ENCODE peak calls at places on chromosome 4, in nine cellular contexts. I is kidney epithelial cell, F is K562, A is Panc1, E is right atrium auricular region, V is fibroblast of the aortic adventitia, T is SK-N-SH, U is tibial nerve, C is MCF 10A. S is an unnamed sample.

GRCh38 chr4:44671636-44672035 is 6.6 kb upstream of the GUF1 start:
- DNase-seq in A (no peak), U (no peak), T (no peak), E (no peak), F (no peak), V (no peak), I (no peak), C (no peak), S (no peak)

GRCh38 chr4:186596850-186597390 is 41.6 kb upstream of the MTNR1A start:
- DNase-seq in A (no peak), U (no peak), V (no peak), F (no peak), E (no peak), T (no peak), I (no peak), C (no peak), S (no peak)

GRCh38 chr4:155855897-155856296 is 10.2 kb downstream of the ASIC5 start:
- DNase-seq in U (no peak), T (no peak), E (no peak), C (no peak), I (no peak), A (no peak), F (no peak), V (no peak), S (no peak)

GRCh38 chr4:47213971-47214370 is 182.6 kb downstream of the GABRB1 start:
- DNase-seq in V (peak), I (peak), F (no peak), A (peak), U (no peak), T (no peak), E (no peak), C (peak), S (no peak)

GRCh38 chr4:98659106-98659592 is 738 bp upstream of the TSPAN5 start:
- DNase-seq in E (no peak), C (no peak), V (peak), A (no peak), F (no peak), T (no peak), I (no peak), U (no peak), S (no peak)

GRCh38 chr4:159434496-159435241 is 331.8 kb downstream of the RAPGEF2 start:
- DNase-seq in I (no peak), C (peak), U (no peak), F (no peak), T (no peak), A (no peak), V (peak), E (no peak), S (no peak)

GRCh38 chr4:15410750-15411149 is 17.1 kb upstream of the C1QTNF7 start:
- DNase-seq in T (peak), C (no peak), U (no peak), E (no peak), F (no peak), V (no peak), A (no peak), I (no peak), S (peak)

GRCh38 chr4:150119492-150119891 is 41.2 kb downstream of the DCLK2 start:
- DNase-seq in C (no peak), V (peak), T (no peak), U (no peak), F (no peak), A (no peak), E (no peak), I (no peak), S (no peak)

GRCh38 chr4:10333942-10334341 is 123.3 kb downstream of the ZNF518B start:
- DNase-seq in V (no peak), A (no peak), I (no peak), F (no peak), U (no peak), T (no peak), E (no peak), C (peak), S (no peak)

GRCh38 chr4:81065446-81065845 is 34.9 kb downstream of the BMP3 start:
- DNase-seq in E (no peak), V (no peak), I (no peak), C (no peak), T (no peak), F (no peak), U (no peak), A (no peak), S (no peak)

GRCh38 chr4:2626231-2626630 is 89.8 kb downstream of the FAM193A start:
- DNase-seq in C (no peak), T (no peak), V (no peak), E (no peak), A (no peak), F (no peak), U (no peak), I (no peak), S (no peak)

GRCh38 chr4:67101612-67102011 is 443.7 kb downstream of the CENPC start:
- DNase-seq in V (no peak), U (no peak), E (no peak), T (no peak), F (no peak), A (no peak), C (no peak), I (no peak), S (no peak)

GRCh38 chr4:74376888-74377483 is 12.0 kb downstream of the EREG start:
- DNase-seq in U (no peak), I (no peak), C (peak), F (peak), E (no peak), T (peak), V (peak), A (no peak), S (peak)

GRCh38 chr4:176303938-176304337 is 15.8 kb upstream of the SPCS3 start:
- DNase-seq in T (no peak), I (no peak), U (no peak), A (no peak), F (no peak), E (no peak), C (no peak), V (no peak), S (no peak)

GRCh38 chr4:24778427-24779225 is 16.7 kb upstream of the SOD3 start:
- DNase-seq in E (peak), C (peak), U (peak), F (no peak), T (no peak), V (peak), A (no peak), I (no peak), S (no peak)

GRCh38 chr4:113173132-113173531 is 123.7 kb downstream of the ANK2 start:
- DNase-seq in F (no peak), I (no peak), C (no peak), A (no peak), E (no peak), U (no peak), T (no peak), V (no peak), S (no peak)

GRCh38 chr4:150131581-150132228 is 53.5 kb downstream of the DCLK2 start:
- DNase-seq in A (no peak), I (no peak), F (no peak), E (no peak), V (no peak), C (no peak), T (no peak), U (no peak), S (no peak)

GRCh38 chr4:141686146-141686775 is 49.9 kb downstream of the IL15 start:
- DNase-seq in A (no peak), I (peak), E (no peak), C (peak), F (no peak), V (peak), U (no peak), T (no peak), S (no peak)

GRCh38 chr4:7384929-7385890 is 49.5 kb downstream of the PSAPL1 start:
- DNase-seq in A (no peak), I (no peak), T (peak), U (no peak), V (no peak), E (peak), F (no peak), C (no peak), S (no peak)

GRCh38 chr4:21077967-21078366 is 377.7 kb downstream of the PACRGL start:
- DNase-seq in C (peak), F (no peak), E (no peak), U (no peak), V (no peak), T (no peak), I (no peak), A (no peak), S (no peak)

GRCh38 chr4:124386163-124386562 is 326.4 kb downstream of the ANKRD50 start:
- DNase-seq in F (no peak), C (no peak), T (no peak), V (peak), A (no peak), E (no peak), U (no peak), I (no peak), S (no peak)

GRCh38 chr4:181176306-181176705 is 1066.9 kb upstream of the TENM3 start:
- DNase-seq in C (no peak), F (no peak), V (no peak), A (no peak), I (no peak), E (no peak), U (no peak), T (no peak), S (no peak)

GRCh38 chr4:64250488-64250887 is 158.8 kb downstream of the TECRL start:
- DNase-seq in I (no peak), U (no peak), C (no peak), T (no peak), V (no peak), E (no peak), F (no peak), A (no peak), S (no peak)

GRCh38 chr4:184807797-184808718 is 17.7 kb downstream of the ACSL1 start:
- DNase-seq in F (no peak), U (no peak), V (peak), A (no peak), E (no peak), I (no peak), T (no peak), C (peak), S (no peak)

GRCh38 chr4:88846232-88846790 is 148.7 kb upstream of the NAP1L5 start:
- DNase-seq in T (no peak), C (peak), E (no peak), U (no peak), V (peak), A (no peak), F (no peak), I (no peak), S (no peak)

GRCh38 chr4:89204624-89205023 is 93.3 kb downstream of the TIGD2 start:
- DNase-seq in A (no peak), C (peak), V (peak), F (no peak), U (no peak), E (no peak), T (no peak), I (no peak), S (no peak)

GRCh38 chr4:89307446-89308160 is at the start of gene GPRIN3:
- DNase-seq in F (no peak), I (no peak), C (peak), T (peak), E (no peak), A (no peak), V (no peak), U (peak), S (no peak)

GRCh38 chr4:82721819-82722423 is 76.7 kb downstream of the SCD5 start:
- DNase-seq in C (peak), A (peak), U (no peak), T (peak), F (no peak), E (no peak), I (no peak), V (peak), S (peak)

GRCh38 chr4:80154547-80154933 is 42.8 kb upstream of the PRDM8 start:
- DNase-seq in C (no peak), T (peak), I (no peak), A (no peak), E (no peak), V (no peak), U (no peak), F (no peak), S (no peak)

GRCh38 chr4:73417973-73418372 is 13.9 kb downstream of the ALB start:
- DNase-seq in U (no peak), A (no peak), V (peak), I (no peak), C (peak), T (no peak), F (no peak), E (no peak), S (no peak)

GRCh38 chr4:85901500-85901899 is 426.6 kb downstream of the ARHGAP24 start:
- DNase-seq in T (no peak), F (no peak), C (peak), U (no peak), A (peak), V (no peak), E (no peak), I (no peak), S (no peak)

GRCh38 chr4:184815046-184815877 is 10.5 kb downstream of the ACSL1 start:
- DNase-seq in I (peak), F (peak), V (peak), A (no peak), T (peak), E (peak), C (peak), U (peak), S (peak)

GRCh38 chr4:98539299-98539698 is 119.1 kb downstream of the TSPAN5 start:
- DNase-seq in T (no peak), V (no peak), A (no peak), C (no peak), I (no peak), F (no peak), E (no peak), U (no peak), S (no peak)

GRCh38 chr4:77699731-77700210 is 94.2 kb downstream of the CXCL13 start:
- DNase-seq in C (peak), T (peak), F (no peak), E (no peak), U (no peak), I (peak), A (no peak), V (peak), S (no peak)
- TF ChIP-seq CTCF in C (no peak), T (no peak), F (no peak), E (peak), U (no peak), I (peak), A (no peak), V (peak), S (no peak)

GRCh38 chr4:55435136-55435535 is 39.4 kb downstream of the TMEM165 start:
- DNase-seq in E (no peak), A (no peak), U (no peak), F (no peak), V (peak), I (no peak), C (peak), T (no peak), S (peak)
- TF ChIP-seq CTCF in E (peak), A (peak), U (no peak), F (peak), V (peak), I (peak), C (peak), T (peak), S (peak)

GRCh38 chr4:6109842-6110560 is 90.3 kb downstream of the JAKMIP1 start:
- DNase-seq in F (no peak), E (no peak), I (no peak), C (peak), T (no peak), A (no peak), U (no peak), V (no peak), S (peak)
- TF ChIP-seq CTCF in F (peak), E (no peak), I (peak), C (peak), T (no peak), A (peak), U (no peak), V (no peak), S (peak)

GRCh38 chr4:161254375-161254774 is 909.4 kb downstream of the FSTL5 start:
- DNase-seq in U (no peak), A (no peak), E (no peak), T (no peak), F (no peak), V (no peak), I (no peak), C (peak), S (no peak)

GRCh38 chr4:161249779-161250440 is 913.9 kb downstream of the FSTL5 start:
- DNase-seq in E (no peak), V (no peak), A (no peak), T (no peak), F (no peak), I (no peak), C (no peak), U (no peak), S (no peak)

GRCh38 chr4:161256172-161256571 is 907.6 kb downstream of the FSTL5 start:
- DNase-seq in C (no peak), I (no peak), A (no peak), F (no peak), V (no peak), T (no peak), E (no peak), U (no peak), S (no peak)

GRCh38 chr4:161248880-161249279 is 914.9 kb downstream of the FSTL5 start:
- DNase-seq in U (no peak), F (no peak), I (no peak), V (no peak), T (no peak), C (no peak), E (no peak), A (no peak), S (no peak)

GRCh38 chr4:161252520-161253141 is 911.2 kb downstream of the FSTL5 start:
- DNase-seq in C (peak), I (no peak), V (no peak), A (peak), T (no peak), U (no peak), E (no peak), F (no peak), S (peak)
- TF ChIP-seq CTCF in C (peak), I (peak), V (no peak), A (peak), T (peak), U (peak), E (peak), F (no peak), S (peak)

GRCh38 chr4:148445071-148445902 is 3.1 kb upstream of the NR3C2 start:
- DNase-seq in A (no peak), C (no peak), U (peak), T (peak), E (peak), F (peak), I (no peak), V (no peak), S (peak)
- TF ChIP-seq CTCF in A (peak), C (no peak), U (no peak), T (no peak), E (no peak), F (no peak), I (no peak), V (no peak), S (no peak)

DNA sequence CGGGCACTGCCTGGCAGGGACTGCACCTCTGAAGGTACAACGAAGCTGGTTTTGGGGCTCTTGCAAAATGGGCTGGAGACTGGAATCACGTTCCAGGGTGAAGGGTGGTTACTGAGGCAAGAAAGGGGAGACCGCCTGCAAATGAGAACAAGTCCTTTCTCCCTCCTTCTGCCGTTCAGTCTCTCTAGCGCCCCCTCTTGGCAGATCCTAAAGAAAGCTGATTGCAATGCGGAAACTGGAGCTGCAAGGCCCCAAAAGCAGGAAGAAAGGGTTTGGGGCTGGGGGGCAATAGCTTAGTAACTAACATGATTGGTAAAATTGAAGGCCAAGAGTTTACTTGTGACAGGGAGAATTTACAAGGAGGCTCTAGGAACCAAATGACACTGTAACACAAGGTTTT is 222.6 kb upstream of the HAND2 start:
- DNase-seq in C (peak), U (no peak), F (peak), E (no peak), I (no peak), A (no peak), T (no peak), V (peak), S (peak)
- TF ChIP-seq CTCF in C (peak), U (no peak), F (peak), E (peak), I (peak), A (peak), T (peak), V (peak), S (peak)

GRCh38 chr4:173237152-173237551 is 68.5 kb downstream of the GALNT7 start:
- DNase-seq in U (no peak), T (peak), C (no peak), E (no peak), I (no peak), F (no peak), V (no peak), A (no peak), S (no peak)
- TF ChIP-seq CTCF in U (no peak), T (peak), C (no peak), E (no peak), I (no peak), F (no peak), V (no peak), A (no peak), S (no peak)